ENCODE peak calls at places on chromosomes 7 and 10, in five cellular contexts. One of them, this sample, is unnamed.
A peak's percentile ranks its signal among the peaks of the same experiment; 100 is the strongest.

GRCh38 chr7:150468241-150468640 is 17.8 kb downstream of the GIMAP8 start:
- DNase-seq in H9: no peak
- DNase-seq in neuronal stem cell: no peak
- DNase-seq in H1: no peak
- DNase-seq in mesenchymal stem cell: no peak
- DNase-seq in this sample: no peak

GRCh38 chr10:50431791-50432190 is 180.5 kb upstream of the ASAH2 start:
- DNase-seq in H9: no peak
- DNase-seq in neuronal stem cell: no peak
- DNase-seq in H1: no peak
- DNase-seq in mesenchymal stem cell: no peak
- DNase-seq in this sample: no peak

GRCh38 chr7:16916111-16916639 is 34.4 kb upstream of the AGR3 start:
- DNase-seq in H9: no peak
- DNase-seq in neuronal stem cell: no peak
- DNase-seq in H1: no peak
- DNase-seq in mesenchymal stem cell: peak; percentile 84
- DNase-seq in this sample: peak; percentile 68

GRCh38 chr7:43628431-43628830 is 45.5 kb downstream of the STK17A start:
- DNase-seq in H9: no peak
- DNase-seq in neuronal stem cell: no peak
- DNase-seq in H1: no peak
- DNase-seq in mesenchymal stem cell: no peak
- DNase-seq in this sample: peak; percentile 5

GRCh38 chr10:29957887-29958330 is 101.5 kb downstream of the JCAD start:
- DNase-seq in H9: no peak
- DNase-seq in neuronal stem cell: no peak
- DNase-seq in H1: no peak
- DNase-seq in mesenchymal stem cell: peak; percentile 26
- DNase-seq in this sample: peak; percentile 58

GRCh38 chr10:83943920-83944319 is 195.4 kb upstream of the GHITM start:
- DNase-seq in H9: no peak
- DNase-seq in neuronal stem cell: no peak
- DNase-seq in H1: no peak
- DNase-seq in mesenchymal stem cell: no peak
- DNase-seq in this sample: no peak

GRCh38 chr7:50660040-50660829 is 95.0 kb upstream of the DDC start:
- DNase-seq in H9: no peak
- DNase-seq in neuronal stem cell: no peak
- DNase-seq in H1: no peak
- DNase-seq in mesenchymal stem cell: no peak
- DNase-seq in this sample: no peak

GRCh38 chr7:108875139-108875538 is 305.5 kb downstream of the DNAJB9 start:
- DNase-seq in H9: peak; percentile 41
- DNase-seq in neuronal stem cell: no peak
- DNase-seq in H1: peak; percentile 13
- DNase-seq in mesenchymal stem cell: peak; percentile 1
- DNase-seq in this sample: no peak

GRCh38 chr7:66250711-66251110 is 45.6 kb downstream of the TPST1 start:
- DNase-seq in H9: no peak
- DNase-seq in neuronal stem cell: no peak
- DNase-seq in H1: no peak
- DNase-seq in mesenchymal stem cell: peak; percentile 95
- DNase-seq in this sample: peak; percentile 19

GRCh38 chr7:20785211-20786048 is 1.3 kb downstream of the SP8 start:
- DNase-seq in H9: peak; percentile 67
- DNase-seq in neuronal stem cell: no peak
- DNase-seq in H1: no peak
- DNase-seq in mesenchymal stem cell: no peak
- DNase-seq in this sample: no peak

GRCh38 chr7:44767134-44767911 is 18.7 kb downstream of the ZMIZ2 start:
- DNase-seq in H9: no peak
- DNase-seq in neuronal stem cell: no peak
- DNase-seq in H1: no peak
- DNase-seq in mesenchymal stem cell: no peak
- DNase-seq in this sample: no peak

GRCh38 chr10:103888113-103888841 is 29.7 kb downstream of the STN1 start:
- DNase-seq in H9: no peak
- DNase-seq in neuronal stem cell: peak; percentile 24
- DNase-seq in H1: no peak
- DNase-seq in mesenchymal stem cell: peak; percentile 90
- DNase-seq in this sample: no peak

GRCh38 chr7:77657427-77658331 is 38.6 kb upstream of the RSBN1L start:
- DNase-seq in H9: no peak
- DNase-seq in neuronal stem cell: no peak
- DNase-seq in H1: no peak
- DNase-seq in mesenchymal stem cell: peak; percentile 59
- DNase-seq in this sample: peak; percentile 11

GRCh38 chr10:102988404-102989314 is 70.6 kb downstream of the CNNM2 start:
- DNase-seq in H9: no peak
- DNase-seq in neuronal stem cell: no peak
- DNase-seq in H1: no peak
- DNase-seq in mesenchymal stem cell: peak; percentile 78
- DNase-seq in this sample: no peak

GRCh38 chr7:157926521-157927167 is 589.8 kb downstream of the DNAJB6 start:
- DNase-seq in H9: no peak
- DNase-seq in neuronal stem cell: no peak
- DNase-seq in H1: no peak
- DNase-seq in mesenchymal stem cell: no peak
- DNase-seq in this sample: no peak

GRCh38 chr7:157929671-157930070 is 592.9 kb downstream of the DNAJB6 start:
- DNase-seq in H9: no peak
- DNase-seq in neuronal stem cell: no peak
- DNase-seq in H1: no peak
- DNase-seq in mesenchymal stem cell: no peak
- DNase-seq in this sample: no peak

GRCh38 chr7:157928808-157929425 is 592.1 kb downstream of the DNAJB6 start:
- DNase-seq in H9: no peak
- DNase-seq in neuronal stem cell: no peak
- DNase-seq in H1: no peak
- DNase-seq in mesenchymal stem cell: no peak
- DNase-seq in this sample: no peak

GRCh38 chr7:157927313-157927925 is 590.6 kb downstream of the DNAJB6 start:
- DNase-seq in H9: no peak
- DNase-seq in neuronal stem cell: no peak
- DNase-seq in H1: no peak
- DNase-seq in mesenchymal stem cell: no peak
- DNase-seq in this sample: no peak

DNA sequence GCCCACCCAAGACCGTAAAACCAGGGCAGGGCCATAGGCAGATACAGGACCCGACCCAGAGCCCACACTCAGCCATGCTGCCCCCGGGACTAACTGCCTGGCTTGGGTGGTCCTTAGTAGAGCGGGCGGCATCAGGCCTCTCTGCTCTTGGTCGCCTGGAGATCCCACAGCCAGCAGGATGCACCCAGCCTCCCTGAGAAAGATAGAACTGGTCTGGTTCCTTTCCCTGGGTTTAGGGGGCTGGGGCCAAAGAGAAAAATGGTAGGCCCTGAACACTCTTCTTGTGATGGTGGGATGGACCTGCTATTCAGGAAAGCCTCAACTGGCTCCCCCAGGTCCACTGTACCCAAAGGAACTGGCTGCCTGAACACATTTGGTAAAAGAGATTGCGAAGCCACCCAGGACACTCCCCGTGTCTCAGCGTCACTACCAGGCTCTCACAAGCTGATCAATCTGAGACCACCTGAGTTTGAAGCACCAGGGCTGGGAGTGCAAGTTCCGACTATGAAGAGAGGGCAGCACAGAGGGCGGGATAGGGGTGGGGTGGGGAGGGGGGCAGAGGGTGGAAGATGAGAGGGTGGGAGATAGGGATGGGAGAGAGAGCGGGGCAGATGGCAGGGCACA is 591.5 kb downstream of the DNAJB6 start:
- DNase-seq in H9: no peak
- DNase-seq in neuronal stem cell: no peak
- DNase-seq in H1: no peak
- DNase-seq in mesenchymal stem cell: no peak
- DNase-seq in this sample: no peak
- H3K18ac ChIP-seq in H9: no peak overlapping the region
- H3K18ac ChIP-seq in neuronal stem cell: peak overlapping the region; percentile 30
- H3K18ac ChIP-seq in H1: no peak overlapping the region
- H3K18ac ChIP-seq in mesenchymal stem cell: no peak overlapping the region
- H3K18ac ChIP-seq in this sample: no peak overlapping the region

GRCh38 chr7:40903872-40904271 is 769.1 kb downstream of the SUGCT start:
- DNase-seq in H9: no peak
- DNase-seq in neuronal stem cell: no peak
- DNase-seq in H1: no peak
- DNase-seq in mesenchymal stem cell: no peak
- DNase-seq in this sample: no peak
- H4K8ac ChIP-seq in H9: no peak overlapping the region
- H4K8ac ChIP-seq in neuronal stem cell: no peak overlapping the region
- H4K8ac ChIP-seq in H1: no peak overlapping the region
- H4K8ac ChIP-seq in mesenchymal stem cell: no peak overlapping the region
- H4K8ac ChIP-seq in this sample: no peak overlapping the region

DNA sequence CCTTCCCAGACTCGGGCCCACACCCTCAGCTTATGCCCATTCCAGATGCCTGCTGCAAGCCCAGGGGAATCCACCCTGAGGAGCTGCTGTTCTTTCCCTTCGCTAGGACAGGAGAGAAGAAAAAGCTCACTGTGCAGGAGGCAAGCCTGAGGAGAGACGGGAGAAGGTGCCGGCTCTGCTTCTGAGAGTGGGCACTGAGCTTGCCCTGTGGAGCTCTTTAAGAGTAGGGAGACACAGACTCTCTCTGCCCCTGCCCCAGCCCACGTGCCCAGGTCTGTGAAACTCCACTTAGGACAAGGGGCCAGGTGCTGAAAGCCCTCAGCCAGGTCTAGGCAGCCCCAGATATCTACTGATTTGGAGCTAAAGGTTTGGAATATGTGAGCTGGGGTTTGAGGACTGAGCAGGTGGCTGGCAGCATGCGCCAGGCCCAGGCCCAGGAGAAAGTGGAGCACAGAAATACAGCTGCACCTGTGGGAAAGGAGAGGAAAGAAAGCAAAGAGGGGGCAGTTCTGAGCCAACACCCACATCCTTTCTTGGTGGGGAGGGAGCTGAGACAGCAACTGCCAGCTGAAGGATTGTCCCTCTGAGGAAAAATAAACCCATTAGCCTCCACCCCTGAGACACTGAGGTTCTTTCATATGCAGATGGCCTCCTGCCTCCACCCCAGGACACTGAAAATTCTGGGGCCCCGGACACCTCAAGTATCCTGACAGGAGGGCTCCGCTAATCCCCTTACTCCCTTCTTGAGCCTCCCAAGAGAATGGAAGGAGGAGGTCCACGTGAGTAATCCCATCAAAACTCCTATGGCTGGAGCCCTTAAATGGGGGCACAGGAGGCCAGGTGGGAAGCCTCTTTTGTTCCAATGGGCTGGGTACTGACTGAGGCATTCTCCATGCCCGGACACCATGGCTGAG is 7.3 kb downstream of the POLL start:
- DNase-seq in H9: no peak
- DNase-seq in neuronal stem cell: no peak
- DNase-seq in H1: no peak
- DNase-seq in mesenchymal stem cell: no peak
- DNase-seq in this sample: no peak
- H2BK12ac ChIP-seq in H9: no peak overlapping the region
- H2BK12ac ChIP-seq in neuronal stem cell: no peak overlapping the region
- H2BK12ac ChIP-seq in H1: no peak overlapping the region
- H2BK12ac ChIP-seq in mesenchymal stem cell: no peak overlapping the region
- H2BK12ac ChIP-seq in this sample: no peak overlapping the region

GRCh38 chr10:132588301-132589013 is 50.9 kb downstream of the INPP5A start:
- DNase-seq in H9: no peak
- DNase-seq in neuronal stem cell: no peak
- DNase-seq in H1: no peak
- DNase-seq in mesenchymal stem cell: peak; percentile 68
- DNase-seq in this sample: peak; percentile 19

GRCh38 chr10:132590094-132590751 is 52.6 kb downstream of the INPP5A start:
- DNase-seq in H9: no peak
- DNase-seq in neuronal stem cell: no peak
- DNase-seq in H1: no peak
- DNase-seq in mesenchymal stem cell: no peak
- DNase-seq in this sample: no peak

GRCh38 chr10:132590752-132591121 is 53.1 kb downstream of the INPP5A start:
- DNase-seq in H9: no peak
- DNase-seq in neuronal stem cell: no peak
- DNase-seq in H1: no peak
- DNase-seq in mesenchymal stem cell: no peak
- DNase-seq in this sample: no peak

GRCh38 chr10:132589015-132589414 is 51.4 kb downstream of the INPP5A start:
- DNase-seq in H9: no peak
- DNase-seq in neuronal stem cell: no peak
- DNase-seq in H1: no peak
- DNase-seq in mesenchymal stem cell: no peak
- DNase-seq in this sample: no peak

DNA sequence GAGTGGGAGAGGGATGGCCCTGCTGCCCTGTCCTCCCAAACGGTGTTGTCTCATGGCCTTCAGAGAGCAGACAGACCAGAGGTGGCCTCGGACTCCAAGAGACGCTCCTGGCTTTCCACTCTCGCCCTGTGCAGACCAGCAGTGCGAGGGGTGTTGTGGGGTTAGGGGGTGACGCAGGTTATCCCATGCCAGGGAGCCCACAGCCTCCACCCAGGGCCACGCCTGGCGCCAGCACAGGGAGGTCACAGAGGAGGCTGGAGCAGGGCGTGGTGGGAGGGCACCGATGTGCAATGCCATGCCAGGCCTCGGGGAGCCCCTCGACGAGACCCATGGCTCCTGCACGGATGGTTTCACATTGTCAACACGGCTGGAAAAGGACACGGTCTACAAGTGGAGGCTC is 52.1 kb downstream of the INPP5A start:
- DNase-seq in H9: no peak
- DNase-seq in neuronal stem cell: no peak
- DNase-seq in H1: no peak
- DNase-seq in mesenchymal stem cell: no peak
- DNase-seq in this sample: no peak
- H3K18ac ChIP-seq in H9: no peak overlapping the region
- H3K18ac ChIP-seq in neuronal stem cell: peak overlapping the region; percentile 84
- H3K18ac ChIP-seq in H1: no peak overlapping the region
- H3K18ac ChIP-seq in mesenchymal stem cell: no peak overlapping the region
- H3K18ac ChIP-seq in this sample: no peak overlapping the region

DNA sequence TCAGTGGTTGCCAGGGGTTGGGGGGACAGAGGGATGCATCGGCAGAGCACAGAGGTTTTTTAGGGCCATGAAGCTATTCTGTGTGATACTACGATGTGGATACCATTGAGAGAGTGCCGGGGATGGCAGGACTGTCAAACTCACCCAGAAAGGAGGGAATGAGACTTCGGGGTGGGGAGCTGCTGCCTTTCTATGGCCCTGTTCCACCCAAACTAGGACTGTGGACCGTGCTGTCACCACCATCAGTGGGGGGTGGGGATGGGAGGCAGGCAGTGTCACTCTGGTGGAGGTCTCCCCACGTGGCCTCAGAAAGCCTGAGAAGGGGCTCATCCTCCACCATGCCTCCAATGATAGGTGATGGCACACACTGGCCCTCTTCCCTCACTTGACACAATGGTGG is 146.2 kb downstream of the PTPN20 start:
- DNase-seq in H9: no peak
- DNase-seq in neuronal stem cell: no peak
- DNase-seq in H1: no peak
- DNase-seq in mesenchymal stem cell: no peak
- DNase-seq in this sample: no peak
- H4K8ac ChIP-seq in H9: no peak overlapping the region
- H4K8ac ChIP-seq in neuronal stem cell: no peak overlapping the region
- H4K8ac ChIP-seq in H1: no peak overlapping the region
- H4K8ac ChIP-seq in mesenchymal stem cell: no peak overlapping the region
- H4K8ac ChIP-seq in this sample: no peak overlapping the region

GRCh38 chr7:81294897-81295515 is 376.2 kb upstream of the SEMA3C start:
- DNase-seq in H9: no peak
- DNase-seq in neuronal stem cell: no peak
- DNase-seq in H1: no peak
- DNase-seq in mesenchymal stem cell: no peak
- DNase-seq in this sample: no peak
- H2BK12ac ChIP-seq in H9: no peak overlapping the region
- H2BK12ac ChIP-seq in neuronal stem cell: no peak overlapping the region
- H2BK12ac ChIP-seq in H1: no peak overlapping the region
- H2BK12ac ChIP-seq in mesenchymal stem cell: peak overlapping the region; percentile 51
- H2BK12ac ChIP-seq in this sample: no peak overlapping the region

GRCh38 chr10:3889961-3890522 is 105.0 kb upstream of the KLF6 start:
- DNase-seq in H9: no peak
- DNase-seq in neuronal stem cell: no peak
- DNase-seq in H1: peak; percentile 13
- DNase-seq in mesenchymal stem cell: peak; percentile 88
- DNase-seq in this sample: peak; percentile 80
- H3K18ac ChIP-seq in H9: no peak overlapping the region
- H3K18ac ChIP-seq in neuronal stem cell: no peak overlapping the region
- H3K18ac ChIP-seq in H1: no peak overlapping the region
- H3K18ac ChIP-seq in mesenchymal stem cell: no peak overlapping the region
- H3K18ac ChIP-seq in this sample: no peak overlapping the region

This sample was measured in trophoblast cell.